ENCODE peak calls at places on chromosome 1, in five cellular contexts. X is CD8-positive, alpha-beta T cell; U is OCI-LY7; M is cardiac muscle cell; B is mesendoderm. T is an unnamed sample. For H3K4me1, the result is how much of the 10 kb centered on the place peaks cover.

GRCh38 chr1:229022595-229023350 is 248.1 kb upstream of the RAB4A start:
- DNase-seq in M (peak), U (no peak), X (no peak), B (no peak), T (no peak)

GRCh38 chr1:160353223-160353622 is 10.0 kb downstream of the NCSTN start:
- DNase-seq in X (no peak), B (peak), M (no peak), U (no peak), T (no peak)

GRCh38 chr1:201721131-201722049 is 107.6 kb upstream of the IPO9 start:
- DNase-seq in X (no peak), U (no peak), M (peak), B (peak), T (no peak)

GRCh38 chr1:245858022-245858421 is 649.1 kb downstream of the SMYD3 start:
- DNase-seq in M (no peak), U (no peak), B (no peak), X (no peak), T (no peak)

GRCh38 chr1:87346130-87346804 is 17.6 kb downstream of the LMO4 start:
- DNase-seq in M (no peak), X (no peak), U (no peak), B (peak), T (no peak)

GRCh38 chr1:62906428-62906886 is 122.5 kb downstream of the ATG4C start:
- DNase-seq in M (peak), X (no peak), U (peak), B (peak), T (no peak)

GRCh38 chr1:169120066-169120465 is 13.6 kb downstream of the ATP1B1 start:
- DNase-seq in B (no peak), X (no peak), U (no peak), M (no peak), T (no peak)

GRCh38 chr1:19450811-19451564 is 34.4 kb downstream of the CAPZB start:
- DNase-seq in U (no peak), B (no peak), M (peak), X (no peak), T (no peak)

GRCh38 chr1:218330043-218330623 is 15.0 kb upstream of the TGFB2 start:
- DNase-seq in B (peak), U (peak), M (peak), X (no peak), T (peak)

GRCh38 chr1:27539901-27540861 is 50.2 kb upstream of the WASF2 start:
- DNase-seq in U (no peak), X (no peak), B (peak), M (no peak), T (no peak)

GRCh38 chr1:156690673-156691032 is 13.4 kb upstream of the NES start:
- DNase-seq in M (no peak), B (no peak), X (no peak), U (no peak), T (no peak)
- H3K4me3 ChIP-seq in M (no peak), B (no peak), X (no peak), U (no peak), T (no peak)

DNA sequence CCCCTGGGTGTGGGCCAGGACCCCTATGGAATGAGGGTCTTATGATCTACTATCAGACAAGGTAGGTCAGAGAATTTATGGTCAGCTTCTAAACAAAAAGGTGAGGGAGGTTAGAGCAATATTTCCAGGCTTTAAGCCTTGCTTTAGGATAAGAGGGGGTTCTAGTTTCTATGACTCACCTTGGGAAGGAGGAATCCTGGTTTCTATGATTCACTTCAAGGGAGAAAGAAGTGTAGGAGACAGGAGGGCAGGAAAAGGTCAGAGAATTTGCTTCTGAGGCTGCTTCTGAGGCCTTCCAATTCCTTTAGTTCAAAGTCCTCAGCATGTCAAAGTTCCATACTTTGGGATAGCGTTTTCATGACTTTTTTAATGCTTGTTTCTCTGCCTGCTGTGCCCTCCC is 35.2 kb downstream of the RGL1 start:
- DNase-seq in U (no peak), X (no peak), B (no peak), M (peak), T (no peak)
- H3K4me1 ChIP-seq in U (under half), X (under half), B (under half), M (under half), T (under half)

GRCh38 chr1:166489356-166489669 is 322.5 kb upstream of the FAM78B start:
- DNase-seq in U (no peak), B (no peak), X (no peak), M (no peak), T (no peak)
- H3K4me3 ChIP-seq in U (peak), B (no peak), X (peak), M (no peak), T (peak)

GRCh38 chr1:42940851-42941639 is 17.6 kb downstream of the SLC2A1 start:
- DNase-seq in U (no peak), X (no peak), M (peak), B (peak), T (no peak)
- H3K4me1 ChIP-seq in U (half or more), X (half or more), M (under half), B (under half), T (half or more)

DNA sequence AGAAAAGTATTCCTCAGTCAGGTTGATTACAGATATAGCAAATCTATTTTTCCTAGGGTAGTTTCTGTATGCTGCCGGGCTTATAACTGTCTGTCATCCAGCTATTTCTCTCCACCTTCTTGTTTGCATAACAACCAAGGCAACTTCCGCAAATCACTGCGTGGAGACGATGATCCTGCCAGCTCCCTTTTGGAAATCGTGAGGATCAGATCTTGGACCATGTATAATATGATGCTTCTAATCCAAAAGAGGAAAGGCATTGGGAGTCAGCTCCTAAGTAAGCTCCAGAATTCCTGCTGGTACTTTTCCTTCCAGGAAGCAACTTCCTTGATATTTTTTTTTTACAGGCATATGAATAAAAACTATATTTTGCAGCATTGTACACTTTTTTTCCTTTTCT is 445 bp upstream of the RGS4 start:
- DNase-seq in M (peak), X (no peak), B (no peak), U (no peak), T (no peak)
- H3K4me3 ChIP-seq in M (peak), X (no peak), B (no peak), U (no peak), T (no peak)

DNA sequence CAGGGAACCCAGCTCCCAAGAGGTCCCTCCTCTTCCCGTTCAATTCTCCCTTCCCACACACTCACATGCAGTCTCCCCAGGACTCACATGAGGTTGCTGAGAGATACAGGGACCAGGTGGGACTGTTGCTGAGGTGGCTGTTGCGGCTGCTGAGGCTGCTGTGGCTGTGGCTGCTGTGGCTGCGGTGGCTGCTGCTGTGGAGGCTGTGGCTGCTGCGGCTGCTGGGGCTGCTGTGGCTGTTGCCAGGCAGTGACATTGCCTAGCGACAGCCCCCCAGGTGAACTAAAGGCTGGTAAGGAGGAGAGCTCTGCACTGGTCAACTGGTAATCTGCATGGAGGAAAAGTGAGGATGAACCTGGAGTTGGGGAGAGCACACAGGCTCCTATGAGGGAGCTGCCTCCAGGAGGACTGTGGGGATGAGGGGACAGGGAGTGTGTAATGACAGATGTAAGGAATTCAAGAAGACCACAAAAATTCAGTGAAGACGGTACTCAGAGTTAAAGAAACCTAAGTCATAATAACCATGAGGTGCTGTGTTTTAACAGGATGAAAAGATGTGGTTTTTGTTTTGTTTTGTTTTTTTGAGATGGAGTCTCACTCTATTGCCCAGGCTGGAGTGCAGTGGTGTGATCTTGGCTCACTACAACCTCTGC is 31.8 kb downstream of the MEF2D start:
- DNase-seq in U (no peak), M (no peak), X (no peak), B (no peak), T (no peak)
- H3K4me1 ChIP-seq in U (under half), M (under half), X (under half), B (under half), T (under half)

DNA sequence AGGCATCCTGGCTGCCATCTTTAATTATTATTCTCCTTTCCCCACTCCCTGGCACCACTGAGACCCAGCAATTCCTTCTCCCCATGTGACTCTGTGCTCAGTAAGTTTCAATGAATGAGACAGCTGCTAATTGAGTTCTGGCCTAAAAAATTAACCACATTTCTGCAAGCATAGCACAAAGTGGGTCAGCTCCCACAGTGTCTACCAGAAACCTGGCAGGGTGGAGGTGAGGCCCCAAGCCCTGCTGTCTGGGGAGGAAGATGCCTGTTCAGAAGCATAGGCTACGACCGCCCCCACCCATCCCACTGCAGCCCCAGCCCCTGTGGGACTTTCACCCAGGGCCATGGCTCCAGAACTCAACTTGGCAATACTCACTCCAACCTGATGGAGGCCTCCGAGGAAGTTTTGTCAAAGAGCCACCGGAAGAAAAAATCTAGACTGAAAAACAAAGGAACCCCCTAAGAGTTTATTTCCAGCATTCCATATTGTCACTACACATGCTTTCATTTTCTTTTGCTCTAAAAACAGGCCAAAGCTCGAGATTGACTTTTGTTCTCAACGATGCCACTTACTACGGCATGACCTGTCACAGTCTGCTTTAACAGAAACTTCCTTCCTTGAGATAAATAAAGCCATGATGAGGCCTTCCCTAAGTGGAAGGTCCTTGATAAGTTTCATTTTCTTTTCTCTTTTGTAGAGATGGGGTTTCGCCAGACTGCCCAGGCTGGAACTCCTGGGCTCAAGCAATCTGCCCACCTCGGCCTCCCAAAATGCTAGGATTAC is 26.5 kb downstream of the TMEM63A start:
- DNase-seq in X (no peak), U (no peak), M (no peak), B (no peak), T (no peak)
- H3K4me3 ChIP-seq in X (no peak), U (no peak), M (no peak), B (no peak), T (no peak)

T was measured in CD4-positive, CD25-positive, alpha-beta regulatory T cell.